ENCODE peak calls at places on chromosomes 2 and 18, in six cellular contexts. A, Z, D, K, W and Y are unnamed samples.

GRCh38 chr2:47075361-47076125 is 79.6 kb downstream of the STPG4 start:
- DNase-seq in K (no peak), D (no peak), W (no peak), A (no peak), Z (no peak), Y (no peak)

GRCh38 chr2:2950403-2950952 is 427.1 kb downstream of the EIPR1 start:
- DNase-seq in K (no peak), W (no peak), D (no peak), Z (no peak), A (no peak), Y (no peak)

GRCh38 chr2:215850380-215850779 is 163.0 kb downstream of the MREG start:
- DNase-seq in D (no peak), W (no peak), A (no peak), K (no peak), Z (no peak), Y (no peak)

GRCh38 chr2:220163486-220163885 is 536.1 kb downstream of the SLC4A3 start:
- DNase-seq in Z (no peak), W (no peak), D (no peak), A (no peak), K (no peak), Y (no peak)

GRCh38 chr2:25023333-25023732 is 18.5 kb upstream of the EFR3B start:
- DNase-seq in D (no peak), A (no peak), Z (no peak), W (no peak), K (no peak), Y (no peak)

GRCh38 chr2:177265834-177266817 is 1.6 kb upstream of the NFE2L2 start:
- DNase-seq in D (no peak), A (peak), W (no peak), Z (no peak), K (no peak), Y (peak)

GRCh38 chr2:211251016-211251415 is 694.6 kb downstream of the CPS1 start:
- DNase-seq in A (no peak), W (no peak), D (no peak), K (no peak), Z (no peak), Y (no peak)

GRCh38 chr18:23738151-23738550 is 48.9 kb downstream of the LAMA3 start:
- DNase-seq in Z (no peak), A (no peak), K (no peak), W (no peak), D (no peak), Y (no peak)

GRCh38 chr2:151334082-151334815 is 23.1 kb upstream of the TNFAIP6 start:
- DNase-seq in Z (no peak), W (peak), A (no peak), K (no peak), D (no peak), Y (peak)

GRCh38 chr18:395481-396250 is 104.8 kb downstream of the COLEC12 start:
- DNase-seq in A (no peak), W (no peak), D (no peak), Z (no peak), K (no peak), Y (peak)

GRCh38 chr2:144268036-144268678 is 251.8 kb downstream of the ZEB2 start:
- DNase-seq in K (no peak), W (no peak), Z (no peak), D (no peak), A (no peak), Y (no peak)

GRCh38 chr2:25794544-25795276 is 83.6 kb downstream of the ASXL2 start:
- DNase-seq in A (no peak), Z (no peak), K (no peak), W (no peak), D (no peak), Y (no peak)

GRCh38 chr2:216516730-216517350 is 18.2 kb downstream of the RPL37A start:
- DNase-seq in Z (no peak), W (no peak), K (no peak), D (no peak), A (no peak), Y (no peak)

GRCh38 chr2:142222715-142223114 is 91.9 kb upstream of the LRP1B start:
- DNase-seq in K (no peak), A (no peak), W (no peak), Z (no peak), D (no peak), Y (no peak)

GRCh38 chr18:565562-566061 is 14.6 kb upstream of the CETN1 start:
- DNase-seq in K (no peak), W (no peak), Z (no peak), D (no peak), A (no peak), Y (no peak)

GRCh38 chr2:164504253-164504652 is 117.0 kb downstream of the GRB14 start:
- DNase-seq in A (no peak), K (no peak), W (no peak), Z (no peak), D (no peak), Y (no peak)

GRCh38 chr2:241130316-241130715 is 19.0 kb downstream of the PASK start:
- DNase-seq in Z (no peak), W (no peak), K (no peak), D (no peak), A (no peak), Y (no peak)

GRCh38 chr2:47061989-47062678 is 93.0 kb downstream of the STPG4 start:
- DNase-seq in W (no peak), Z (no peak), A (no peak), K (no peak), D (no peak), Y (no peak)

GRCh38 chr2:28101892-28102291 is 211.4 kb downstream of the BABAM2 start:
- DNase-seq in A (no peak), K (no peak), Z (no peak), W (no peak), D (no peak), Y (no peak)